ENCODE peak calls at places on chromosome 1, in six cellular contexts. Y is A549, V is IMR-90, M is K562, Q is GM12878, I is HepG2. H is an unnamed sample.

GRCh38 chr1:11365744-11366387 is 92.9 kb downstream of the UBIAD1 start:
- DNase-seq in V (no peak), M (no peak), Y (no peak), I (no peak), Q (no peak), H (no peak)

GRCh38 chr1:52435650-52436049 is 31.2 kb downstream of the PRPF38A start:
- DNase-seq in M (no peak), Q (no peak), V (no peak), I (peak), Y (no peak), H (no peak)

GRCh38 chr1:31627930-31628421 is 10.5 kb downstream of the HCRTR1 start:
- DNase-seq in I (no peak), V (no peak), M (no peak), Q (no peak), Y (no peak), H (no peak)

GRCh38 chr1:44059956-44060355 is 28.7 kb upstream of the SLC6A9 start:
- DNase-seq in Y (no peak), M (no peak), I (no peak), Q (no peak), V (peak), H (no peak)

GRCh38 chr1:8116892-8117262 is 90.8 kb upstream of the ERRFI1 start:
- DNase-seq in Y (no peak), V (peak), M (no peak), Q (no peak), I (peak), H (peak)

GRCh38 chr1:18199462-18199861 is 91.9 kb downstream of the IGSF21 start:
- DNase-seq in I (no peak), Q (no peak), V (no peak), Y (no peak), M (no peak), H (no peak)

GRCh38 chr1:222798111-222798510 is 16.7 kb upstream of the DISP1 start:
- DNase-seq in M (no peak), I (peak), Y (no peak), Q (no peak), V (peak), H (no peak)

GRCh38 chr1:53410691-53411090 is 48.5 kb upstream of the DMRTB1 start:
- DNase-seq in Y (no peak), V (no peak), Q (no peak), M (no peak), I (no peak), H (no peak)

GRCh38 chr1:161266096-161266679 is 7.6 kb downstream of the PCP4L1 start:
- DNase-seq in I (no peak), Q (no peak), V (no peak), M (no peak), Y (no peak), H (no peak)

GRCh38 chr1:155002479-155003226 is at the start of gene ZBTB7B:
- DNase-seq in Y (no peak), I (no peak), Q (no peak), V (no peak), M (peak), H (no peak)

GRCh38 chr1:53278294-53278693 is 40.0 kb upstream of the MAGOH start:
- DNase-seq in M (peak), I (peak), Y (peak), V (peak), Q (no peak), H (peak)

GRCh38 chr1:86692636-86693035 is 11.7 kb upstream of the SH3GLB1 start:
- DNase-seq in M (no peak), Y (no peak), V (no peak), Q (no peak), I (no peak), H (no peak)

GRCh38 chr1:159783724-159784123 is 3.0 kb downstream of the DUSP23 start:
- DNase-seq in I (no peak), M (no peak), V (no peak), Y (no peak), Q (no peak), H (no peak)

GRCh38 chr1:44240802-44241671 is 27.8 kb downstream of the DMAP1 start:
- DNase-seq in V (no peak), Q (no peak), M (peak), Y (no peak), I (no peak), H (no peak)

GRCh38 chr1:32695098-32695904 is 7.3 kb downstream of the SYNC start:
- DNase-seq in Q (no peak), M (peak), Y (no peak), I (peak), V (peak), H (no peak)

GRCh38 chr1:55362558-55362957 is 147.4 kb upstream of the USP24 start:
- DNase-seq in Y (no peak), M (no peak), I (no peak), Q (no peak), V (peak), H (no peak)

GRCh38 chr1:194233069-194233468 is 1046.7 kb upstream of the B3GALT2 start:
- DNase-seq in M (no peak), I (no peak), V (peak), Y (peak), Q (no peak), H (no peak)

GRCh38 chr1:12167493-12168429 is 970 bp downstream of the TNFRSF1B start:
- DNase-seq in Y (no peak), Q (no peak), M (peak), V (no peak), I (no peak), H (no peak)

GRCh38 chr1:154344977-154345837 is 19.9 kb downstream of the ATP8B2 start:
- DNase-seq in M (peak), Y (peak), V (peak), I (peak), Q (no peak), H (peak)

GRCh38 chr1:11053758-11054137 is 6.1 kb downstream of the SRM start:
- DNase-seq in I (no peak), Q (no peak), M (peak), V (peak), Y (no peak), H (no peak)

GRCh38 chr1:41640756-41641482 is 156.4 kb upstream of the EDN2 start:
- DNase-seq in Y (no peak), Q (no peak), I (no peak), M (no peak), V (no peak), H (no peak)

GRCh38 chr1:244751271-244751895 is 84.1 kb upstream of the COX20 start:
- DNase-seq in Q (no peak), Y (no peak), V (no peak), M (no peak), I (no peak), H (no peak)

GRCh38 chr1:29498126-29499100 is 262.1 kb downstream of the PTPRU start:
- DNase-seq in I (no peak), Q (no peak), Y (no peak), M (no peak), V (peak), H (no peak)

GRCh38 chr1:198656500-198656932 is 17.7 kb downstream of the PTPRC start:
- DNase-seq in M (peak), Y (no peak), V (no peak), I (no peak), Q (no peak), H (peak)

GRCh38 chr1:43034195-43034658 is 75.6 kb upstream of the SLC2A1 start:
- DNase-seq in V (no peak), Q (no peak), I (peak), M (no peak), Y (no peak), H (no peak)

GRCh38 chr1:50968884-50969610 is 998 bp upstream of the CDKN2C start:
- DNase-seq in V (no peak), Q (no peak), I (no peak), Y (no peak), M (no peak), H (no peak)

GRCh38 chr1:53550201-53550741 is 91.1 kb downstream of the DMRTB1 start:
- DNase-seq in I (no peak), M (no peak), Q (no peak), V (peak), Y (no peak), H (no peak)

GRCh38 chr1:101732221-101732620 is 264.5 kb downstream of the OLFM3 start:
- DNase-seq in V (no peak), Y (no peak), I (peak), M (no peak), Q (no peak), H (no peak)

GRCh38 chr1:189205863-189206262 is 1271.8 kb downstream of the BRINP3 start:
- DNase-seq in M (no peak), I (no peak), V (peak), Q (no peak), Y (no peak), H (no peak)

GRCh38 chr1:27137022-27137542 is 17.8 kb downstream of the SLC9A1 start:
- DNase-seq in V (no peak), Y (no peak), M (peak), I (no peak), Q (no peak), H (no peak)

GRCh38 chr1:1431006-1431844 is 4.3 kb upstream of the VWA1 start:
- DNase-seq in I (peak), Q (no peak), Y (no peak), M (no peak), V (no peak), H (no peak)

GRCh38 chr1:1432566-1432950 is 2.9 kb upstream of the VWA1 start:
- DNase-seq in I (no peak), Y (no peak), M (no peak), V (no peak), Q (no peak), H (no peak)

GRCh38 chr1:1430114-1430982 is 5.1 kb upstream of the VWA1 start:
- DNase-seq in Q (no peak), V (peak), Y (no peak), M (no peak), I (peak), H (peak)

GRCh38 chr1:1432951-1433803 is 2.3 kb upstream of the VWA1 start:
- DNase-seq in Y (no peak), Q (no peak), I (peak), V (no peak), M (peak), H (peak)

DNA sequence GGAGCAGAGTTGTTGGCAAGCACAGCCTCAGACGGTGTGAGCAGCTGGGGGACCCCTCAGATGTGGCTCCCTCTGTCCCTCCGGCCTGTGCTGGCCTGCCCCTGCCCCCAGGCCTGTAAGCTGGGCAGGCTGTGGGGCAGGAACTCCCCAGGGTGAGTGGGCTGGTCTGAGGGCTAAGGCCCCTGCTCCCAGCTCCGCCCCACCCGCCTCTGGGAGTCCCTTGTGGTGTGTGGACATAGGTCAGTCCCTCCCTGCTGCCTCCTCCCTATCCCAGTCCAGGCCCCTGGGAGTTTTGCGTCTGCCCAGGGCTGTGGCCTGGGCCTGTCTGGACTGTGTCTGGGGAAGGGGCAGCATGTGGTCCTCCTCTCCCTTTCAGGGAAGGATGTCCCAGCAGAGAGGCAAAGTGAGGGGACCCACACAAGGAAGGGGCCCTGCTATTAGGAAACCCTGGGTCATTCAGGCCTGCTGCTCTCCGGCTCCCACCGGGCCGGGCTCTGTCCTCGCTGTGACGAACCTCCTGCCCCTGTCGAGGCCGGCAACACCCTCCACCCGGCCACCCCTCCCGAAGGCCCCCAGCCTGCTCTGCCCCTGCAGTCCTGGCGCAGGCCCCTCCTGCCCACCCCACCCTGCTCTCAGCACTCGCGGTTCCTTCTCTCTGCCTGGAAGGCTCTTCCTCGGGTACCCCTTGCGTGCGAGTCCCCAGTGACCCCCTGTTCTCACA is 3.5 kb upstream of the VWA1 start:
- DNase-seq in Q (no peak), M (no peak), V (no peak), I (peak), Y (no peak), H (no peak)
- TF ChIP-seq BHLHE40 in Q (no peak), M (no peak), V (no peak), I (no peak), Y (no peak), H (no peak)

DNA sequence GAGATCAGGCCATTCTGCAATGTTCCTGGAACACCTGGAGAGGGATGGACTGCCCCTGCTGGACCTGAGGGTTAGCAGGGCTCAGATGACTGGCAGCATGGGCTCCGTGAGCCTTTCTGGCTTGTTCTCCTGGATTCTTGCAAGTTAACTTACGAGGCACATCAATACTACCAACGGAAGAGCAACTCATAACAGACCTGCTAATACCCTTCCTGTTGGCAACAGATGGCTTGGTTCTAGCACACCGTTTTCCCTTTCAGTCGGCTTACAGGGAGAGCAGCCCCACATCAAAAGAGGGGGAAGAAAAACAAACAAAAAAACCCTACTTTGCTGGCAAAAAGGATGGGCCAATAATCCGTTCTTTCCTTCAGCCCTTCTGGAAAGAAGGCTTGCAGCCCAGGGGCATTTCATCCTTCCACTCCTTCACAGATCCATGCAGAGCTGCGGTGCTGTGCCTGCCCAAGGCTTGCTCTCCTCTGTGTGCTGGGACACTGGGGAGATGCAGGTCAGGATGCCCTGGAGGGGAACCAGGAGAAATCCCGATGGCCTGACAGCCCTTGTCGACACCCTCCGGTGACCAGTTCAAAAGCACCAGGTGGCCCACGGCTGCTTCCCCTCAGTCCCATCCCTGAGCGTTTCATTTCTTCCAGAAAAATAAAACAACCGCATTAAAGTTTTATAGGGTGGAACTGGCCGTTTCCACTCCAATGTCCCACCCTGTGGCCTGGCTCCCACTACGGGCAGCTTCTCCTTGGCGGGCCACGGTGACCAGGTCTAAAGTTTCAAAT is 48.1 kb downstream of the SLC66A1 start:
- DNase-seq in Q (no peak), Y (no peak), M (no peak), V (no peak), I (no peak), H (no peak)
- TF ChIP-seq BHLHE40 in Q (no peak), Y (no peak), M (no peak), V (no peak), I (no peak), H (no peak)

GRCh38 chr1:81729239-81729638 is 71.5 kb upstream of the ADGRL2 start:
- DNase-seq in Y (no peak), Q (no peak), M (no peak), I (no peak), V (no peak), H (no peak)
- TF ChIP-seq BHLHE40 in Y (no peak), Q (no peak), M (no peak), I (no peak), V (no peak), H (no peak)

GRCh38 chr1:219761208-219761860 is 148.4 kb upstream of the ZC3H11B start:
- DNase-seq in M (no peak), V (no peak), Q (no peak), I (no peak), Y (no peak), H (no peak)

GRCh38 chr1:219755234-219755633 is 142.3 kb upstream of the ZC3H11B start:
- DNase-seq in Y (no peak), M (no peak), Q (no peak), I (no peak), V (no peak), H (no peak)

GRCh38 chr1:219759095-219759494 is 146.2 kb upstream of the ZC3H11B start:
- DNase-seq in M (no peak), I (no peak), Y (no peak), V (no peak), Q (no peak), H (no peak)

GRCh38 chr1:219753901-219754300 is 141.0 kb upstream of the ZC3H11B start:
- DNase-seq in I (no peak), Q (no peak), M (no peak), Y (no peak), V (no peak), H (no peak)

DNA sequence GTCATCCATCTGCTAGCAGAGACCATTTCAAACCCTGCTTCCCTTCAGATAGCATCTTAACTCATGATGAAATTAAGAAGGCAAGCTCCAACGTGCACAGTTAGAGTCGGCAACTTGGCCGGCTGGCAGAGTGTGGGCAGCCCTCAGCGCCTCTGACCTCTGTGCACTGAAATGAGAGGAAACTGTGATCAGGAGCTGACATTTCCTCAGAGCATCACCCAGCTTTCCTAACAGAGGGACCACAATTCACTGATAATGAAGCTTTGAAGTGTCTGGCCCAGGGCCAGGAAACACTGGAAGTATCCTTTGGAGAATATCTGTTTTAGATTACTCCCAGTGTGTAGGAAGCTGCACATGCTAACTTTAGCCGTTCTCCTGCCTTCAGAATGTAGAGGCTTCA is 145.0 kb upstream of the ZC3H11B start:
- DNase-seq in M (peak), V (no peak), Y (no peak), Q (no peak), I (no peak), H (no peak)
- TF ChIP-seq BHLHE40 in M (no peak), V (no peak), Y (no peak), Q (no peak), I (no peak), H (no peak)

DNA sequence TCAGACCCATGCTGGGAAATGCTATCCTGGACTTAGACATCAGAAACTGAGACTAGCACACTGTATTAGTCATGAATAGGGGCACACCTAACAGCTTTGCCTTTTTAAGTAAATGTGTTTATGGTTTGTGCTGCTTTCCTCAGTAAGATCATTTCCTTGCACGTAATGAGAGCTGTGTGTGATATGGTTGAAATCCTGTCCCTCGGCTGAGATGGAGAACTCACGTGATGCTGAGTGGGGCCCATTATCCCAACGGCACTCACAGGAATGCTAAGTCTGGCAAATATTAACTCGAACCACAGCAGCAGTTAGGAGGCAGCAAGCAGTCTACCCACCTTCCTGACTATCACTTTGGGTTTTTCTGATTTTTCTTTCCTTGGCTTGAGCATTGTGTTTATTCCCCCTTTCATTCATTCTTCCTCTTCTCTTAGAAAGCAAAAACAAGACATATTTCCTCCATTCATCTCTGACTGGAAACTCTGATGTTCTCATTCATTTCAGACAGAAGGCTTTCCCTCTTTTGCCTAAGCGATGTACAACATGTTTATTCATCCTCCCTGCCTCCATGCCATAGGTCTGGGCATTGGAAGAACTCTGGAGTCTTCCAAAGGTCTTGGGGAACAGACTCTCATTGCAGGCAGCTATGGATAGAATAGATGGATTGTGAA is 38.4 kb downstream of the BCL9 start:
- DNase-seq in I (peak), Q (no peak), M (no peak), V (peak), Y (peak), H (peak)
- TF ChIP-seq BHLHE40 in I (peak), Q (no peak), M (no peak), V (peak), Y (no peak), H (no peak)